ENCODE peak calls at places on chromosomes 2 and 18, in four cellular contexts. Z, V, K and H are unnamed samples.

GRCh38 chr2:172745636-172746035 is 10.0 kb downstream of the RAPGEF4 start:
- DNase-seq in Z (no peak), V (no peak), K (no peak), H (no peak)

GRCh38 chr2:27638709-27639108 is 9.9 kb downstream of the GPN1 start:
- DNase-seq in Z (no peak), V (no peak), K (no peak), H (no peak)

GRCh38 chr2:181307203-181307991 is 149.8 kb upstream of the ITGA4 start:
- DNase-seq in Z (no peak), V (no peak), K (no peak), H (no peak)

GRCh38 chr2:230643576-230644291 is 68.9 kb upstream of the CAB39 start:
- DNase-seq in Z (no peak), V (no peak), K (no peak), H (no peak)

GRCh38 chr2:226869371-226869770 is 33.5 kb downstream of the RHBDD1 start:
- DNase-seq in Z (no peak), V (no peak), K (no peak), H (no peak)

GRCh38 chr2:106189764-106190468 is 4.2 kb downstream of the UXS1 start:
- DNase-seq in Z (no peak), V (no peak), K (no peak), H (no peak)

GRCh38 chr2:62199392-62200125 is 3.6 kb downstream of the B3GNT2 start:
- DNase-seq in Z (no peak), V (no peak), K (no peak), H (no peak)

GRCh38 chr18:56128153-56128791 is 510.1 kb downstream of the TXNL1 start:
- DNase-seq in Z (no peak), V (no peak), K (no peak), H (no peak)

GRCh38 chr18:21489119-21489750 is 111.3 kb downstream of the ESCO1 start:
- DNase-seq in Z (peak; percentile 49), V (peak; percentile 67), K (no peak), H (peak; percentile 63)

GRCh38 chr2:141770511-141770910 is 360.3 kb downstream of the LRP1B start:
- DNase-seq in Z (no peak), V (no peak), K (no peak), H (no peak)

GRCh38 chr2:85925216-85925671 is 36.5 kb upstream of the ST3GAL5 start:
- DNase-seq in Z (no peak), V (no peak), K (no peak), H (no peak)

GRCh38 chr2:183950673-183951072 is 647.7 kb upstream of the ZNF804A start:
- DNase-seq in Z (no peak), V (no peak), K (no peak), H (no peak)

GRCh38 chr2:221529943-221530652 is 42.0 kb downstream of the EPHA4 start:
- DNase-seq in Z (no peak), V (no peak), K (no peak), H (no peak)

GRCh38 chr18:77070627-77071026 is 62.0 kb downstream of the MBP start:
- DNase-seq in Z (no peak), V (no peak), K (no peak), H (no peak)

GRCh38 chr18:77068890-77069312 is 63.7 kb downstream of the MBP start:
- DNase-seq in Z (no peak), V (peak; percentile 39), K (no peak), H (no peak)

GRCh38 chr18:77068321-77068841 is 64.2 kb downstream of the MBP start:
- DNase-seq in Z (no peak), V (no peak), K (no peak), H (no peak)

GRCh38 chr18:77069931-77070330 is 62.7 kb downstream of the MBP start:
- DNase-seq in Z (no peak), V (no peak), K (no peak), H (no peak)

GRCh38 chr18:77069482-77069881 is 63.1 kb downstream of the MBP start:
- DNase-seq in Z (no peak), V (no peak), K (no peak), H (no peak)
- H3K4me1 ChIP-seq in Z (peaks cover 12% of the 10 kb centered on the region), V (peaks cover 17% of the 10 kb centered on the region), K (peaks cover 17% of the 10 kb centered on the region), H (peaks cover 6% of the 10 kb centered on the region)

GRCh38 chr18:62018034-62018760 is 125.4 kb upstream of the RNF152 start:
- DNase-seq in Z (peak; percentile 31), V (no peak), K (peak; percentile 82), H (no peak)
- H3K27ac ChIP-seq in Z (no peak overlapping the region), V (no peak overlapping the region), K (no peak overlapping the region), H (no peak overlapping the region)

GRCh38 chr2:108324531-108325256 is 36.0 kb downstream of the SULT1C2 start:
- DNase-seq in Z (no peak), V (no peak), K (no peak), H (no peak)
- H3K4me1 ChIP-seq in Z (no peaks in the 10 kb centered on the region), V (no peaks in the 10 kb centered on the region), K (no peaks in the 10 kb centered on the region), H (no peaks in the 10 kb centered on the region)

GRCh38 chr2:178830451-178830850 is 23.2 kb upstream of the TTN start:
- DNase-seq in Z (no peak), V (no peak), K (no peak), H (no peak)
- H3K27ac ChIP-seq in Z (no peak overlapping the region), V (no peak overlapping the region), K (no peak overlapping the region), H (no peak overlapping the region)